ENCODE peak calls at places on chromosomes 11 and 22, in seven cellular contexts. Y is lower lobe of right lung, M is sigmoid colon, W is prostate gland, K is psoas muscle, C is GM23338, Z is GM23248. G is an unnamed sample. For H3K4me1 and H3K36me3, the result is how much of the 10 kb centered on the place peaks cover.

GRCh38 chr11:90737328-90738050 is 514.6 kb upstream of the CHORDC1 start:
- DNase-seq in Y (no peak), M (no peak), W (no peak), K (no peak), C (peak), Z (no peak), G (peak)

GRCh38 chr11:55719608-55720160 is 53.6 kb upstream of the OR5D13 start:
- DNase-seq in Y (no peak), M (no peak), W (no peak), K (no peak), C (no peak), Z (peak), G (no peak)

GRCh38 chr11:130528301-130528651 is 79.8 kb downstream of the ADAMTS15 start:
- DNase-seq in Y (no peak), M (no peak), W (no peak), K (no peak), C (no peak), Z (no peak), G (no peak)

GRCh38 chr11:34274712-34275398 is 83.0 kb downstream of the ABTB2 start:
- DNase-seq in Y (peak), M (peak), W (peak), K (peak), C (no peak), Z (peak), G (no peak)

GRCh38 chr11:128480665-128481064 is 106.7 kb downstream of the ETS1 start:
- DNase-seq in Y (no peak), M (no peak), W (no peak), K (no peak), C (no peak), Z (no peak), G (no peak)

GRCh38 chr11:117511483-117511934 is 183.9 kb downstream of the CEP164 start:
- DNase-seq in Y (no peak), M (no peak), W (no peak), K (no peak), C (no peak), Z (no peak), G (no peak)

GRCh38 chr22:31344369-31345330 is 1.5 kb downstream of the PATZ1 start:
- DNase-seq in Y (peak), M (peak), W (peak), K (peak), C (peak), Z (peak), G (no peak)

GRCh38 chr11:15206791-15207190 is 92.1 kb downstream of the INSC start:
- DNase-seq in Y (no peak), M (no peak), W (no peak), K (no peak), C (no peak), Z (no peak), G (peak)

GRCh38 chr22:22397875-22398524 is 110.5 kb downstream of the ZNF280B start:
- DNase-seq in Y (no peak), M (peak), W (no peak), K (no peak), C (no peak), Z (peak), G (peak)

GRCh38 chr11:35234836-35235235 is 95.9 kb downstream of the CD44 start:
- DNase-seq in Y (no peak), M (no peak), W (no peak), K (no peak), C (no peak), Z (peak), G (no peak)

GRCh38 chr11:3781423-3781822 is 15.9 kb downstream of the NUP98 start:
- DNase-seq in Y (no peak), M (no peak), W (no peak), K (no peak), C (no peak), Z (peak), G (no peak)

GRCh38 chr11:117604349-117604995 is 192.5 kb downstream of the DSCAML1 start:
- DNase-seq in Y (no peak), M (peak), W (no peak), K (no peak), C (no peak), Z (peak), G (peak)

GRCh38 chr22:35621446-35621845 is 4.3 kb upstream of the MB start:
- DNase-seq in Y (no peak), M (no peak), W (no peak), K (no peak), C (no peak), Z (peak), G (no peak)

GRCh38 chr11:86698634-86699033 is 26.2 kb upstream of the ME3 start:
- DNase-seq in Y (no peak), M (no peak), W (no peak), K (no peak), C (no peak), Z (no peak), G (no peak)

GRCh38 chr11:35167451-35167954 is 28.5 kb downstream of the CD44 start:
- DNase-seq in Y (no peak), M (peak), W (no peak), K (peak), C (no peak), Z (peak), G (no peak)

GRCh38 chr11:26858098-26858497 is 135.8 kb upstream of the FIBIN start:
- DNase-seq in Y (no peak), M (no peak), W (no peak), K (no peak), C (no peak), Z (no peak), G (no peak)

DNA sequence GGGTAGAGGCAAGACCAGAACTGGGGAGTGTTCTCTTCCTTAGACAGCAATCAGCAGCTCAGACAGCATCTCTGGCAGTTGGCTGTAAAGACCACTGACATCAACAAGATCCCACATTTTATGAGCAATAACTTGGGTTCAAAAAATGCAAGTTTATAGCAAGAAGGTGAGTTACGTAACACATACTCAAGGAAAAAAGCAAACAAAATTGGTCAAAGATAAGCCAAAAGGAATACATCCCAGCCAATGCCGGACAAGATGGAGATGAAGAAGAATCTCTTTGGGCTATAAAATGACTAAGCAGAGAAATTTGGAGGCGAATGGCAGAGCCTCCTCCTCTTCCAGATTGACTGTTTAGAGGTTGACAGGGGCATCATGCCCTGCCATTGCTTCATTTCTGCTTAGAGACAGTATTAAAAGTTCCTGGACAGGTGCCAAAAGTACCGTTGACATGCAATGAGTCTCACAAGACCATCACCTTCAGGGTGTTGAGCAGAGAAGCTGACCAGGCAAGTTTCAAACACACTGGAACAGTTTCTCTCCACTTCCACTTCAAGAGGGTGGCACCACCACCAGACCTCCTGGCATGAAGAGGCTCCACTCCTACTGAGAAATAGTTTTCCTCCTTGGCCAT is 55.9 kb downstream of the ENDOD1 start:
- DNase-seq in Y (no peak), M (no peak), W (no peak), K (no peak), C (no peak), Z (no peak), G (no peak)
- H3K4me1 ChIP-seq in Y (under half), M (under half), W (under half), K (under half), C (under half), Z (half or more), G (under half)

DNA sequence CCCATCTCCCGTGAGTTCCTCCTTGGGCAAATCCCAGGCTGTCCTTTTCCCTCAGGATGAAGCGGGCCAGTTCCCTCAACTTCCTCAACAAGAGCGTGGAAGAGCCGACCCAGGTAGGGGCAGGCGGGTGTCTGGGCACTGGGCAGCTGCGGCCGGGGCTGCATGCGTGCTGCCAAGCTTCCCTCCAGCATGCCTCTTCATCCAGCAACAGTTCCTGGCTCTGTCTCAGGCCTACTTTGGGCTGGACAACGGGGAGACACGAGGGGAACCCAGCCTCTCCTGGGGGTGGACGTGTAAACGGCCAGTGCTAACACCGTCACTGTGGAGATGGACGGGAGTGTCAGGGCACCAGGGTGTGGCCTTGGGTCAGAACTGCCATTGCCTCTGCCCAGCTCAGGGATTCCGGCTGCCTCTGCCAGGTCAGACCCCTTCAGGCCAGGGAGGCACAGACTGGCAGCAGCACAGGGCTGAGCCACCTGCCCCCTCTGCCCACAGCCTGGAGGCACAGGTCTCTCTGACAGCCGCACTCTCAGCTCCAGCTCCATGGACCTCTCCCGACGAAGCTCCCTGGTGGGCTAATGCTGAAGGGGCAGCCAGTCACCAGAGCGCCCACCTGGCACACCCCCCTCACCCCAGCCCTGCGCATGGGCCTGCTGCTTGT is 1.9 kb upstream of the RAB1B start:
- DNase-seq in Y (no peak), M (no peak), W (no peak), K (peak), C (no peak), Z (no peak), G (no peak)
- H3K27ac ChIP-seq in Y (peak), M (peak), W (peak), K (peak), C (peak), Z (peak), G (no peak)

DNA sequence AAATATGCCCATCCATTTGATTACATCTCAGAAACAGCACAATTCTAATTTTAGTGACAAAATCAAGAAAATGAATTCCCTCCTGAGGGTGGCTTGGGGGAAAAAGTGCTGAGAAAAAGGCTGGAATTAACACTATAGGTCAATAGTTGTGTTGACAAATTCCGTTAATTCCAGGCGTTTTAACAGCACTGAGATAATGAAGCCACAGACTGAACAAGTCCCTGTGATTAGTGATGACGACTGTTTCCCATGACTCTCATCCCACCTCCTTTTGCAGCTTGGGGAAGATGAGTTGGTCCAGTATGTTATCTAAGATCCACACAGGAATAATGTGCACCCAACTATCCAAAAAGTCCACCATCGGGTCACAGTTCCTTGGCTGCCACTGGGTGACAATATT is 12.8 kb downstream of the SRRD start:
- DNase-seq in Y (no peak), M (no peak), W (no peak), K (no peak), C (no peak), Z (no peak), G (no peak)
- H3K36me3 ChIP-seq in Y (half or more), M (under half), W (under half), K (under half), C (half or more), Z (half or more), G (half or more)

GRCh38 chr22:39935116-39935515 is 25.1 kb upstream of the TMA7B start:
- DNase-seq in Y (no peak), M (no peak), W (no peak), K (no peak), C (no peak), Z (no peak), G (no peak)
- H3K4me1 ChIP-seq in Y (under half), M (under half), W (under half), K (under half), C (under half), Z (under half), G (under half)

GRCh38 chr11:121740902-121741301 is 288.1 kb upstream of the SORL1-AS1 start:
- DNase-seq in Y (no peak), M (no peak), W (no peak), K (no peak), C (no peak), Z (no peak), G (no peak)

GRCh38 chr11:121741316-121741715 is 288.5 kb upstream of the SORL1-AS1 start:
- DNase-seq in Y (no peak), M (peak), W (no peak), K (no peak), C (no peak), Z (peak), G (no peak)

GRCh38 chr11:121743285-121743684 is 290.5 kb upstream of the SORL1-AS1 start:
- DNase-seq in Y (no peak), M (no peak), W (no peak), K (no peak), C (no peak), Z (no peak), G (no peak)

GRCh38 chr11:121741954-121742361 is 289.2 kb upstream of the SORL1-AS1 start:
- DNase-seq in Y (no peak), M (peak), W (peak), K (peak), C (no peak), Z (peak), G (no peak)
- H3K27ac ChIP-seq in Y (no peak), M (peak), W (peak), K (peak), C (no peak), Z (peak), G (no peak)